ENCODE peak calls at places on chromosome 16, in ten cellular contexts. One of them, this sample, is unnamed.

GRCh38 chr16:49574826-49575225 is 201.2 kb downstream of the C16orf78 start:
- DNase-seq in tibial artery: no peak
- DNase-seq in body of pancreas: no peak
- DNase-seq in testis: no peak
- DNase-seq in choroid plexus epithelial cell: no peak
- DNase-seq in cardiac fibroblast: no peak
- DNase-seq in thoracic aorta: no peak
- DNase-seq in cardiac muscle cell: no peak
- DNase-seq in colonic mucosa: no peak
- DNase-seq in fibroblast of pulmonary artery: no peak
- DNase-seq in this sample: no peak

GRCh38 chr16:75555213-75555706 is 792 bp downstream of the TMEM231 start:
- DNase-seq in tibial artery: peak
- DNase-seq in body of pancreas: peak
- DNase-seq in testis: peak
- DNase-seq in choroid plexus epithelial cell: peak
- DNase-seq in cardiac fibroblast: peak
- DNase-seq in thoracic aorta: peak
- DNase-seq in cardiac muscle cell: peak
- DNase-seq in colonic mucosa: peak
- DNase-seq in fibroblast of pulmonary artery: peak
- DNase-seq in this sample: no peak

GRCh38 chr16:9072806-9073341 is 18.6 kb upstream of the HAPSTR1 start:
- DNase-seq in tibial artery: no peak
- DNase-seq in body of pancreas: no peak
- DNase-seq in testis: no peak
- DNase-seq in choroid plexus epithelial cell: peak
- DNase-seq in cardiac fibroblast: peak
- DNase-seq in thoracic aorta: no peak
- DNase-seq in cardiac muscle cell: peak
- DNase-seq in colonic mucosa: no peak
- DNase-seq in fibroblast of pulmonary artery: peak
- DNase-seq in this sample: peak

GRCh38 chr16:1645914-1646525 is 32.1 kb upstream of the JPT2 start:
- DNase-seq in tibial artery: no peak
- DNase-seq in body of pancreas: no peak
- DNase-seq in testis: no peak
- DNase-seq in choroid plexus epithelial cell: peak
- DNase-seq in cardiac fibroblast: peak
- DNase-seq in thoracic aorta: no peak
- DNase-seq in cardiac muscle cell: no peak
- DNase-seq in colonic mucosa: no peak
- DNase-seq in fibroblast of pulmonary artery: no peak
- DNase-seq in this sample: no peak

GRCh38 chr16:87331241-87331801 is 14.1 kb upstream of the C16orf95 start:
- DNase-seq in tibial artery: no peak
- DNase-seq in body of pancreas: no peak
- DNase-seq in testis: no peak
- DNase-seq in choroid plexus epithelial cell: no peak
- DNase-seq in cardiac fibroblast: no peak
- DNase-seq in thoracic aorta: no peak
- DNase-seq in cardiac muscle cell: no peak
- DNase-seq in colonic mucosa: no peak
- DNase-seq in fibroblast of pulmonary artery: no peak
- DNase-seq in this sample: no peak

GRCh38 chr16:25158401-25158800 is 46.9 kb downstream of the LCMT1 start:
- DNase-seq in tibial artery: no peak
- DNase-seq in body of pancreas: no peak
- DNase-seq in testis: no peak
- DNase-seq in choroid plexus epithelial cell: no peak
- DNase-seq in cardiac fibroblast: no peak
- DNase-seq in thoracic aorta: no peak
- DNase-seq in cardiac muscle cell: peak
- DNase-seq in colonic mucosa: no peak
- DNase-seq in fibroblast of pulmonary artery: no peak
- DNase-seq in this sample: no peak

GRCh38 chr16:20147091-20147490 is 73.4 kb upstream of the GPR139 start:
- DNase-seq in tibial artery: no peak
- DNase-seq in body of pancreas: no peak
- DNase-seq in testis: no peak
- DNase-seq in choroid plexus epithelial cell: no peak
- DNase-seq in cardiac fibroblast: no peak
- DNase-seq in thoracic aorta: no peak
- DNase-seq in cardiac muscle cell: no peak
- DNase-seq in colonic mucosa: no peak
- DNase-seq in fibroblast of pulmonary artery: no peak
- DNase-seq in this sample: no peak

GRCh38 chr16:85089485-85089884 is 22.8 kb downstream of the CIBAR2 start:
- DNase-seq in tibial artery: no peak
- DNase-seq in body of pancreas: no peak
- DNase-seq in testis: no peak
- DNase-seq in choroid plexus epithelial cell: no peak
- DNase-seq in cardiac fibroblast: peak
- DNase-seq in thoracic aorta: no peak
- DNase-seq in cardiac muscle cell: peak
- DNase-seq in colonic mucosa: no peak
- DNase-seq in fibroblast of pulmonary artery: peak
- DNase-seq in this sample: no peak

GRCh38 chr16:27404163-27404823 is 2.3 kb downstream of the IL21R start:
- DNase-seq in tibial artery: no peak
- DNase-seq in body of pancreas: no peak
- DNase-seq in testis: no peak
- DNase-seq in choroid plexus epithelial cell: no peak
- DNase-seq in cardiac fibroblast: no peak
- DNase-seq in thoracic aorta: no peak
- DNase-seq in cardiac muscle cell: no peak
- DNase-seq in colonic mucosa: no peak
- DNase-seq in fibroblast of pulmonary artery: no peak
- DNase-seq in this sample: no peak
- H3K4me3 ChIP-seq in tibial artery: no peak
- H3K4me3 ChIP-seq in body of pancreas: no peak
- H3K4me3 ChIP-seq in testis: no peak
- H3K4me3 ChIP-seq in choroid plexus epithelial cell: no peak
- H3K4me3 ChIP-seq in cardiac fibroblast: no peak
- H3K4me3 ChIP-seq in thoracic aorta: no peak
- H3K4me3 ChIP-seq in cardiac muscle cell: no peak
- H3K4me3 ChIP-seq in colonic mucosa: no peak
- H3K4me3 ChIP-seq in fibroblast of pulmonary artery: no peak
- H3K4me3 ChIP-seq in this sample: peak

GRCh38 chr16:4578961-4579530 is 22.9 kb downstream of the C16orf96 start:
- DNase-seq in tibial artery: no peak
- DNase-seq in body of pancreas: no peak
- DNase-seq in testis: no peak
- DNase-seq in choroid plexus epithelial cell: no peak
- DNase-seq in cardiac fibroblast: no peak
- DNase-seq in thoracic aorta: no peak
- DNase-seq in cardiac muscle cell: no peak
- DNase-seq in colonic mucosa: no peak
- DNase-seq in fibroblast of pulmonary artery: no peak
- DNase-seq in this sample: no peak

GRCh38 chr16:4574919-4575705 is 19.0 kb downstream of the C16orf96 start:
- DNase-seq in tibial artery: no peak
- DNase-seq in body of pancreas: peak
- DNase-seq in testis: no peak
- DNase-seq in choroid plexus epithelial cell: no peak
- DNase-seq in cardiac fibroblast: no peak
- DNase-seq in thoracic aorta: no peak
- DNase-seq in cardiac muscle cell: no peak
- DNase-seq in colonic mucosa: no peak
- DNase-seq in fibroblast of pulmonary artery: no peak
- DNase-seq in this sample: no peak

GRCh38 chr16:4576008-4576407 is 19.9 kb downstream of the C16orf96 start:
- DNase-seq in tibial artery: no peak
- DNase-seq in body of pancreas: no peak
- DNase-seq in testis: no peak
- DNase-seq in choroid plexus epithelial cell: no peak
- DNase-seq in cardiac fibroblast: no peak
- DNase-seq in thoracic aorta: no peak
- DNase-seq in cardiac muscle cell: no peak
- DNase-seq in colonic mucosa: no peak
- DNase-seq in fibroblast of pulmonary artery: no peak
- DNase-seq in this sample: no peak

DNA sequence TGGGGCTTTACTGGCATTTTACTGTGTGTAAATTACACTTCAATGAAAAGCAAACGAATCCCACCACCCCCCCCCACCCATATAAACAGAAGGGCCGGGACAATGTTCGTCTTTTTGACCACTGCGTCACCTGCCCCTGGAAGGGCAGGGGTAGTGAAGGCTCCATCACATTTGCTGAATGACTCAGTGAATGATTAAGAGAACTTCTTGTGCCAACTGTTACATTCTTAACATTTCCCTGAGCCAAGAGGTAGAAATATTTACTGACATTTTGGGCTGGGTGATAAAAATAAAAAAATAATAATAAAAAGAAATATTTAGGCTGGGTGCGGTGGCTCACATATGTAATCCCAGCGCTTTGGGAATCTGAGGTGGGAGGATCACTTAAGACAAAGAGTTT is 24.1 kb downstream of the C16orf96 start:
- DNase-seq in tibial artery: no peak
- DNase-seq in body of pancreas: no peak
- DNase-seq in testis: no peak
- DNase-seq in choroid plexus epithelial cell: peak
- DNase-seq in cardiac fibroblast: peak
- DNase-seq in thoracic aorta: no peak
- DNase-seq in cardiac muscle cell: peak
- DNase-seq in colonic mucosa: no peak
- DNase-seq in fibroblast of pulmonary artery: peak
- DNase-seq in this sample: no peak
- TF ChIP-seq CTCF in tibial artery: no peak
- TF ChIP-seq CTCF in body of pancreas: no peak
- TF ChIP-seq CTCF in testis: no peak
- TF ChIP-seq CTCF in choroid plexus epithelial cell: no peak
- TF ChIP-seq CTCF in cardiac fibroblast: no peak
- TF ChIP-seq CTCF in thoracic aorta: no peak
- TF ChIP-seq CTCF in cardiac muscle cell: no peak
- TF ChIP-seq CTCF in colonic mucosa: no peak
- TF ChIP-seq CTCF in fibroblast of pulmonary artery: no peak
- TF ChIP-seq CTCF in this sample: no peak

GRCh38 chr16:70593544-70593943 is 52.8 kb upstream of the IL34 start:
- DNase-seq in tibial artery: no peak
- DNase-seq in body of pancreas: no peak
- DNase-seq in testis: no peak
- DNase-seq in choroid plexus epithelial cell: no peak
- DNase-seq in cardiac fibroblast: no peak
- DNase-seq in thoracic aorta: no peak
- DNase-seq in cardiac muscle cell: no peak
- DNase-seq in colonic mucosa: no peak
- DNase-seq in fibroblast of pulmonary artery: no peak
- DNase-seq in this sample: no peak

GRCh38 chr16:70598937-70599503 is 47.3 kb upstream of the IL34 start:
- DNase-seq in tibial artery: no peak
- DNase-seq in body of pancreas: no peak
- DNase-seq in testis: peak
- DNase-seq in choroid plexus epithelial cell: no peak
- DNase-seq in cardiac fibroblast: no peak
- DNase-seq in thoracic aorta: no peak
- DNase-seq in cardiac muscle cell: peak
- DNase-seq in colonic mucosa: no peak
- DNase-seq in fibroblast of pulmonary artery: peak
- DNase-seq in this sample: no peak

GRCh38 chr16:70600730-70601129 is 45.6 kb upstream of the IL34 start:
- DNase-seq in tibial artery: no peak
- DNase-seq in body of pancreas: no peak
- DNase-seq in testis: no peak
- DNase-seq in choroid plexus epithelial cell: no peak
- DNase-seq in cardiac fibroblast: no peak
- DNase-seq in thoracic aorta: no peak
- DNase-seq in cardiac muscle cell: no peak
- DNase-seq in colonic mucosa: no peak
- DNase-seq in fibroblast of pulmonary artery: no peak
- DNase-seq in this sample: no peak

GRCh38 chr16:70594569-70594968 is 51.8 kb upstream of the IL34 start:
- DNase-seq in tibial artery: peak
- DNase-seq in body of pancreas: peak
- DNase-seq in testis: peak
- DNase-seq in choroid plexus epithelial cell: no peak
- DNase-seq in cardiac fibroblast: no peak
- DNase-seq in thoracic aorta: no peak
- DNase-seq in cardiac muscle cell: no peak
- DNase-seq in colonic mucosa: no peak
- DNase-seq in fibroblast of pulmonary artery: peak
- DNase-seq in this sample: no peak

DNA sequence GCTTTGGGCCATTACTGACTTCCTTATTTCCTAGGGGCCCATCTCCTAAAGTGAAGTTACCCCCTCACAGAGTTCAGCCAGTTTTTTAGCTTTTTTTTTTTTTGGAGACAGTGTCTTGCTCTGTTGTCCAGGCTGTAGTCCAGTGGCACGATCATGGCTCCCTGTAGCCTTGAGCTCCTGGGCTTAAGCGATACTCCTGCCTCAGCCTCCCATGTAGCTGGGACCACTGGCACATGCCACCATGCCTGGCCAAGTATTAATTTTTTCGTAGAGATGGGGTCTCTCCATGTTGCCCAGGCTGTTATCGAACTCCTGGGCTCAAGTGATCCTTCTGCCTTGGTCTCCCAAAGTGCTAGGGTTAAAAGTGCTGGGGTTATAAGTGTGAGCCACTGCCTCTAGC is 49.2 kb upstream of the IL34 start:
- DNase-seq in tibial artery: no peak
- DNase-seq in body of pancreas: no peak
- DNase-seq in testis: no peak
- DNase-seq in choroid plexus epithelial cell: no peak
- DNase-seq in cardiac fibroblast: no peak
- DNase-seq in thoracic aorta: no peak
- DNase-seq in cardiac muscle cell: no peak
- DNase-seq in colonic mucosa: no peak
- DNase-seq in fibroblast of pulmonary artery: no peak
- DNase-seq in this sample: no peak
- H3K4me3 ChIP-seq in tibial artery: no peak
- H3K4me3 ChIP-seq in body of pancreas: no peak
- H3K4me3 ChIP-seq in testis: no peak
- H3K4me3 ChIP-seq in choroid plexus epithelial cell: no peak
- H3K4me3 ChIP-seq in cardiac fibroblast: no peak
- H3K4me3 ChIP-seq in thoracic aorta: no peak
- H3K4me3 ChIP-seq in cardiac muscle cell: no peak
- H3K4me3 ChIP-seq in colonic mucosa: no peak
- H3K4me3 ChIP-seq in fibroblast of pulmonary artery: no peak
- H3K4me3 ChIP-seq in this sample: no peak

GRCh38 chr16:57998484-57998883 is 2.0 kb downstream of the ZNF319 start:
- DNase-seq in tibial artery: no peak
- DNase-seq in body of pancreas: no peak
- DNase-seq in testis: no peak
- DNase-seq in choroid plexus epithelial cell: peak
- DNase-seq in cardiac fibroblast: peak
- DNase-seq in thoracic aorta: no peak
- DNase-seq in cardiac muscle cell: peak
- DNase-seq in colonic mucosa: peak
- DNase-seq in fibroblast of pulmonary artery: peak
- DNase-seq in this sample: no peak

GRCh38 chr16:58000706-58001676 is at the start of gene USB1:
- DNase-seq in tibial artery: peak
- DNase-seq in body of pancreas: peak
- DNase-seq in testis: peak
- DNase-seq in choroid plexus epithelial cell: peak
- DNase-seq in cardiac fibroblast: peak
- DNase-seq in thoracic aorta: no peak
- DNase-seq in cardiac muscle cell: peak
- DNase-seq in colonic mucosa: peak
- DNase-seq in fibroblast of pulmonary artery: peak
- DNase-seq in this sample: peak

GRCh38 chr16:57999971-58000705 is at the start of gene ZNF319:
- DNase-seq in tibial artery: no peak
- DNase-seq in body of pancreas: peak
- DNase-seq in testis: no peak
- DNase-seq in choroid plexus epithelial cell: no peak
- DNase-seq in cardiac fibroblast: no peak
- DNase-seq in thoracic aorta: no peak
- DNase-seq in cardiac muscle cell: no peak
- DNase-seq in colonic mucosa: no peak
- DNase-seq in fibroblast of pulmonary artery: no peak
- DNase-seq in this sample: no peak

GRCh38 chr16:57998992-57999365 is 1.5 kb downstream of the ZNF319 start:
- DNase-seq in tibial artery: no peak
- DNase-seq in body of pancreas: no peak
- DNase-seq in testis: no peak
- DNase-seq in choroid plexus epithelial cell: no peak
- DNase-seq in cardiac fibroblast: no peak
- DNase-seq in thoracic aorta: no peak
- DNase-seq in cardiac muscle cell: peak
- DNase-seq in colonic mucosa: no peak
- DNase-seq in fibroblast of pulmonary artery: no peak
- DNase-seq in this sample: no peak

GRCh38 chr16:57999366-57999970 is 1.0 kb downstream of the ZNF319 start:
- DNase-seq in tibial artery: no peak
- DNase-seq in body of pancreas: no peak
- DNase-seq in testis: no peak
- DNase-seq in choroid plexus epithelial cell: peak
- DNase-seq in cardiac fibroblast: peak
- DNase-seq in thoracic aorta: no peak
- DNase-seq in cardiac muscle cell: no peak
- DNase-seq in colonic mucosa: no peak
- DNase-seq in fibroblast of pulmonary artery: peak
- DNase-seq in this sample: no peak
- TF ChIP-seq CTCF in tibial artery: no peak
- TF ChIP-seq CTCF in body of pancreas: no peak
- TF ChIP-seq CTCF in testis: no peak
- TF ChIP-seq CTCF in choroid plexus epithelial cell: peak
- TF ChIP-seq CTCF in cardiac fibroblast: peak
- TF ChIP-seq CTCF in thoracic aorta: no peak
- TF ChIP-seq CTCF in cardiac muscle cell: no peak
- TF ChIP-seq CTCF in colonic mucosa: no peak
- TF ChIP-seq CTCF in fibroblast of pulmonary artery: peak
- TF ChIP-seq CTCF in this sample: peak